ENCODE peak calls at places on chromosomes 3 and 15, in seven cellular contexts. One of them, this sample, is unnamed.

GRCh38 chr3:129240436-129240835 is 9.0 kb upstream of the COPG1 start:
- DNase-seq in aorta: no peak
- DNase-seq in NCI-H1105 treated with DMSO at 0.1 percent for 48 hours: no peak
- DNase-seq in RPMI8226: no peak
- DNase-seq in colonic mucosa: no peak
- DNase-seq in occipital lobe: no peak
- DNase-seq in adrenal gland: no peak
- DNase-seq in this sample: no peak

GRCh38 chr15:25710184-25710583 is 152.9 kb downstream of the ATP10A start:
- DNase-seq in RPMI8226: peak
- DNase-seq in aorta: peak
- DNase-seq in adrenal gland: peak
- DNase-seq in NCI-H1105 treated with DMSO at 0.1 percent for 48 hours: no peak
- DNase-seq in occipital lobe: no peak
- DNase-seq in colonic mucosa: no peak
- DNase-seq in this sample: no peak

GRCh38 chr3:148074916-148075315 is 622.8 kb upstream of the AGTR1 start:
- DNase-seq in occipital lobe: no peak
- DNase-seq in adrenal gland: no peak
- DNase-seq in colonic mucosa: no peak
- DNase-seq in NCI-H1105 treated with DMSO at 0.1 percent for 48 hours: peak
- DNase-seq in aorta: no peak
- DNase-seq in RPMI8226: no peak
- DNase-seq in this sample: no peak

GRCh38 chr3:171284308-171285075 is 175.7 kb downstream of the TNIK start:
- DNase-seq in RPMI8226: no peak
- DNase-seq in occipital lobe: no peak
- DNase-seq in aorta: no peak
- DNase-seq in NCI-H1105 treated with DMSO at 0.1 percent for 48 hours: no peak
- DNase-seq in adrenal gland: no peak
- DNase-seq in colonic mucosa: peak
- DNase-seq in this sample: no peak

GRCh38 chr15:80906159-80906775 is 83.4 kb downstream of the MESD start:
- DNase-seq in occipital lobe: no peak
- DNase-seq in colonic mucosa: no peak
- DNase-seq in NCI-H1105 treated with DMSO at 0.1 percent for 48 hours: peak
- DNase-seq in adrenal gland: no peak
- DNase-seq in aorta: no peak
- DNase-seq in RPMI8226: no peak
- DNase-seq in this sample: no peak

GRCh38 chr3:186119499-186119898 is 10.6 kb upstream of the ETV5 start:
- DNase-seq in NCI-H1105 treated with DMSO at 0.1 percent for 48 hours: no peak
- DNase-seq in aorta: no peak
- DNase-seq in occipital lobe: no peak
- DNase-seq in colonic mucosa: no peak
- DNase-seq in RPMI8226: no peak
- DNase-seq in adrenal gland: no peak
- DNase-seq in this sample: no peak

GRCh38 chr3:167066977-167067843 is 312.9 kb downstream of the ZBBX start:
- DNase-seq in adrenal gland: no peak
- DNase-seq in RPMI8226: peak
- DNase-seq in colonic mucosa: no peak
- DNase-seq in occipital lobe: no peak
- DNase-seq in NCI-H1105 treated with DMSO at 0.1 percent for 48 hours: peak
- DNase-seq in aorta: no peak
- DNase-seq in this sample: no peak

GRCh38 chr3:186093271-186093900 is 15.5 kb downstream of the ETV5 start:
- DNase-seq in NCI-H1105 treated with DMSO at 0.1 percent for 48 hours: no peak
- DNase-seq in aorta: no peak
- DNase-seq in colonic mucosa: no peak
- DNase-seq in adrenal gland: no peak
- DNase-seq in RPMI8226: no peak
- DNase-seq in occipital lobe: no peak
- DNase-seq in this sample: no peak

GRCh38 chr3:172749201-172749965 is 1.1 kb upstream of the ECT2 start:
- DNase-seq in occipital lobe: no peak
- DNase-seq in NCI-H1105 treated with DMSO at 0.1 percent for 48 hours: peak
- DNase-seq in RPMI8226: no peak
- DNase-seq in aorta: no peak
- DNase-seq in colonic mucosa: peak
- DNase-seq in adrenal gland: no peak
- DNase-seq in this sample: no peak

GRCh38 chr3:169542347-169542751 is 121.2 kb downstream of the MECOM start:
- DNase-seq in adrenal gland: no peak
- DNase-seq in RPMI8226: no peak
- DNase-seq in aorta: no peak
- DNase-seq in colonic mucosa: no peak
- DNase-seq in occipital lobe: no peak
- DNase-seq in NCI-H1105 treated with DMSO at 0.1 percent for 48 hours: peak
- DNase-seq in this sample: no peak

GRCh38 chr15:80309769-80310384 is 57.9 kb upstream of the CTXND1 start:
- DNase-seq in occipital lobe: no peak
- DNase-seq in colonic mucosa: no peak
- DNase-seq in adrenal gland: no peak
- DNase-seq in RPMI8226: no peak
- DNase-seq in NCI-H1105 treated with DMSO at 0.1 percent for 48 hours: peak
- DNase-seq in aorta: no peak
- DNase-seq in this sample: no peak

GRCh38 chr3:100093826-100094225 is 20.5 kb downstream of the FILIP1L start:
- DNase-seq in adrenal gland: no peak
- DNase-seq in occipital lobe: no peak
- DNase-seq in NCI-H1105 treated with DMSO at 0.1 percent for 48 hours: no peak
- DNase-seq in RPMI8226: no peak
- DNase-seq in colonic mucosa: no peak
- DNase-seq in aorta: no peak
- DNase-seq in this sample: no peak

GRCh38 chr3:50327129-50327528 is 894 bp downstream of the TUSC2 start:
- DNase-seq in aorta: no peak
- DNase-seq in RPMI8226: no peak
- DNase-seq in NCI-H1105 treated with DMSO at 0.1 percent for 48 hours: no peak
- DNase-seq in colonic mucosa: no peak
- DNase-seq in occipital lobe: no peak
- DNase-seq in adrenal gland: peak
- DNase-seq in this sample: no peak

GRCh38 chr3:186882881-186883685 is 40.6 kb downstream of the ADIPOQ start:
- DNase-seq in aorta: no peak
- DNase-seq in occipital lobe: no peak
- DNase-seq in colonic mucosa: no peak
- DNase-seq in RPMI8226: no peak
- DNase-seq in adrenal gland: no peak
- DNase-seq in NCI-H1105 treated with DMSO at 0.1 percent for 48 hours: no peak
- DNase-seq in this sample: peak

GRCh38 chr15:43954181-43954621 is 127.4 kb downstream of the WDR76 start:
- DNase-seq in aorta: no peak
- DNase-seq in NCI-H1105 treated with DMSO at 0.1 percent for 48 hours: no peak
- DNase-seq in RPMI8226: no peak
- DNase-seq in adrenal gland: no peak
- DNase-seq in colonic mucosa: no peak
- DNase-seq in occipital lobe: peak
- DNase-seq in this sample: no peak

GRCh38 chr15:31387483-31388118 is 61.0 kb downstream of the KLF13 start:
- DNase-seq in occipital lobe: peak
- DNase-seq in adrenal gland: peak
- DNase-seq in RPMI8226: peak
- DNase-seq in colonic mucosa: peak
- DNase-seq in aorta: no peak
- DNase-seq in NCI-H1105 treated with DMSO at 0.1 percent for 48 hours: peak
- DNase-seq in this sample: no peak

GRCh38 chr3:82093641-82094040 is 332.2 kb upstream of the GBE1 start:
- DNase-seq in NCI-H1105 treated with DMSO at 0.1 percent for 48 hours: no peak
- DNase-seq in RPMI8226: no peak
- DNase-seq in colonic mucosa: no peak
- DNase-seq in occipital lobe: no peak
- DNase-seq in aorta: no peak
- DNase-seq in adrenal gland: no peak
- DNase-seq in this sample: no peak

GRCh38 chr3:126105691-126106187 is 21.8 kb upstream of the SLC41A3 start:
- DNase-seq in NCI-H1105 treated with DMSO at 0.1 percent for 48 hours: no peak
- DNase-seq in adrenal gland: peak
- DNase-seq in aorta: no peak
- DNase-seq in colonic mucosa: peak
- DNase-seq in RPMI8226: no peak
- DNase-seq in occipital lobe: no peak
- DNase-seq in this sample: no peak

GRCh38 chr15:65512807-65513416 is 4.6 kb downstream of the DPP8 start:
- DNase-seq in occipital lobe: peak
- DNase-seq in colonic mucosa: no peak
- DNase-seq in aorta: no peak
- DNase-seq in RPMI8226: no peak
- DNase-seq in NCI-H1105 treated with DMSO at 0.1 percent for 48 hours: no peak
- DNase-seq in adrenal gland: peak
- DNase-seq in this sample: no peak

GRCh38 chr3:185498503-185499396 is at the start of gene TMEM41A:
- DNase-seq in aorta: peak
- DNase-seq in occipital lobe: peak
- DNase-seq in adrenal gland: peak
- DNase-seq in colonic mucosa: peak
- DNase-seq in NCI-H1105 treated with DMSO at 0.1 percent for 48 hours: peak
- DNase-seq in RPMI8226: peak
- DNase-seq in this sample: peak

GRCh38 chr3:19792388-19792787 is 141.6 kb downstream of the EFHB start:
- DNase-seq in occipital lobe: no peak
- DNase-seq in colonic mucosa: no peak
- DNase-seq in adrenal gland: no peak
- DNase-seq in NCI-H1105 treated with DMSO at 0.1 percent for 48 hours: no peak
- DNase-seq in aorta: no peak
- DNase-seq in RPMI8226: no peak
- DNase-seq in this sample: no peak

GRCh38 chr3:136297826-136298225 is 47.7 kb downstream of the PCCB start:
- DNase-seq in adrenal gland: no peak
- DNase-seq in NCI-H1105 treated with DMSO at 0.1 percent for 48 hours: no peak
- DNase-seq in occipital lobe: no peak
- DNase-seq in aorta: no peak
- DNase-seq in colonic mucosa: no peak
- DNase-seq in RPMI8226: no peak
- DNase-seq in this sample: no peak

GRCh38 chr3:14288168-14288788 is 109.7 kb downstream of the LSM3 start:
- DNase-seq in aorta: no peak
- DNase-seq in colonic mucosa: no peak
- DNase-seq in occipital lobe: no peak
- DNase-seq in adrenal gland: no peak
- DNase-seq in NCI-H1105 treated with DMSO at 0.1 percent for 48 hours: no peak
- DNase-seq in RPMI8226: no peak
- DNase-seq in this sample: no peak

GRCh38 chr3:12107071-12107713 is 51.5 kb downstream of the TIMP4 start:
- DNase-seq in adrenal gland: no peak
- DNase-seq in NCI-H1105 treated with DMSO at 0.1 percent for 48 hours: no peak
- DNase-seq in occipital lobe: no peak
- DNase-seq in colonic mucosa: no peak
- DNase-seq in aorta: no peak
- DNase-seq in RPMI8226: no peak
- DNase-seq in this sample: no peak

This sample was measured in AML-193.